ENCODE peak calls at places on chromosomes 5 and 9, in four cellular contexts. F, C, T and W are unnamed samples. For H3K4me1, the result is how much of the 10 kb centered on the place peaks cover.

GRCh38 chr9:15416880-15417279 is 5.8 kb upstream of the SNAPC3 start:
- DNase-seq in C (peak), T (peak), F (peak), W (peak)

GRCh38 chr9:36897476-36897875 is 136.6 kb downstream of the PAX5 start:
- DNase-seq in C (no peak), T (no peak), F (no peak), W (no peak)

GRCh38 chr5:102715405-102715804 is 39.7 kb upstream of the PAM start:
- DNase-seq in F (no peak), T (no peak), C (peak), W (peak)

GRCh38 chr5:2207109-2207399 is 324.3 kb upstream of the IRX4 start:
- DNase-seq in T (no peak), C (no peak), F (no peak), W (no peak)

GRCh38 chr9:107639426-107639825 is 149.9 kb upstream of the KLF4 start:
- DNase-seq in T (no peak), F (no peak), C (no peak), W (no peak)

GRCh38 chr5:92308679-92309078 is 925.6 kb upstream of the ARRDC3 start:
- DNase-seq in T (no peak), C (no peak), F (no peak), W (no peak)

GRCh38 chr5:113266227-113266912 is 168.4 kb downstream of the TSSK1B start:
- DNase-seq in C (no peak), T (no peak), F (no peak), W (peak)

GRCh38 chr5:154761062-154761740 is 6.0 kb downstream of the LARP1 start:
- DNase-seq in C (no peak), T (no peak), F (no peak), W (no peak)

GRCh38 chr5:14204785-14205321 is 61.7 kb downstream of the TRIO start:
- DNase-seq in F (peak), T (no peak), C (peak), W (peak)

GRCh38 chr5:173988554-173989431 is at the start of gene C5orf47:
- DNase-seq in T (no peak), C (no peak), F (no peak), W (no peak)

GRCh38 chr9:80188579-80188978 is 616.8 kb downstream of the TLE4 start:
- DNase-seq in C (no peak), T (no peak), F (no peak), W (no peak)

GRCh38 chr5:69502375-69503143 is 10.0 kb downstream of the OCLN start:
- DNase-seq in C (peak), T (no peak), F (peak), W (peak)

GRCh38 chr5:61319388-61320146 is 12.5 kb upstream of the ZSWIM6 start:
- DNase-seq in T (peak), C (no peak), F (no peak), W (no peak)

GRCh38 chr5:178310130-178310865 is 77.7 kb upstream of the PHYKPL start:
- DNase-seq in C (no peak), T (no peak), F (no peak), W (no peak)

GRCh38 chr9:78640728-78641127 is 343.8 kb downstream of the PSAT1 start:
- DNase-seq in C (no peak), T (no peak), F (no peak), W (no peak)

GRCh38 chr9:36892279-36892678 is 141.8 kb downstream of the PAX5 start:
- DNase-seq in F (no peak), T (no peak), C (no peak), W (peak)

GRCh38 chr5:15682122-15682521 is 182.1 kb downstream of the FBXL7 start:
- DNase-seq in C (no peak), T (no peak), F (no peak), W (no peak)

GRCh38 chr5:137954131-137954879 is 65.0 kb downstream of the PKD2L2 start:
- DNase-seq in F (no peak), T (no peak), C (peak), W (peak)

GRCh38 chr9:2638871-2639673 is 17.5 kb downstream of the VLDLR start:
- DNase-seq in C (no peak), T (no peak), F (no peak), W (no peak)

GRCh38 chr5:94715843-94716242 is 97.4 kb downstream of the SLF1 start:
- DNase-seq in F (no peak), C (no peak), T (no peak), W (no peak)

GRCh38 chr9:134783699-134784039 is 96.9 kb upstream of the FCN2 start:
- DNase-seq in F (no peak), T (no peak), C (peak), W (no peak)

GRCh38 chr9:20753761-20754160 is 69.7 kb downstream of the FOCAD start:
- DNase-seq in F (no peak), C (no peak), T (no peak), W (peak)

GRCh38 chr5:112977440-112977861 is 853 bp downstream of the DCP2 start:
- DNase-seq in F (no peak), C (peak), T (no peak), W (no peak)

GRCh38 chr5:109455598-109456096 is 45.9 kb upstream of the PJA2 start:
- DNase-seq in T (no peak), F (peak), C (peak), W (peak)

GRCh38 chr5:167814828-167815227 is 476.6 kb upstream of the WWC1 start:
- DNase-seq in C (peak), T (no peak), F (no peak), W (peak)

GRCh38 chr5:108818613-108819272 is 71.0 kb downstream of the FER start:
- DNase-seq in F (no peak), T (no peak), C (peak), W (peak)

GRCh38 chr5:159106569-159107282 is 7.0 kb upstream of the EBF1 start:
- DNase-seq in T (peak), F (peak), C (peak), W (peak)

GRCh38 chr5:134736173-134736812 is 2.1 kb upstream of the CAMLG start:
- DNase-seq in T (no peak), C (no peak), F (no peak), W (no peak)

GRCh38 chr9:73596321-73596720 is 444.7 kb downstream of the ANXA1 start:
- DNase-seq in T (peak), F (no peak), C (no peak), W (no peak)

GRCh38 chr5:141734501-141735231 is 52.6 kb upstream of the ARAP3 start:
- DNase-seq in F (no peak), C (peak), T (peak), W (peak)

GRCh38 chr5:178287791-178288105 is 55.1 kb upstream of the PHYKPL start:
- DNase-seq in F (no peak), T (no peak), C (no peak), W (no peak)

GRCh38 chr5:106481375-106481774 is 1189.4 kb downstream of the EFNA5 start:
- DNase-seq in T (no peak), F (no peak), C (peak), W (no peak)

GRCh38 chr9:34954225-34954624 is 3.9 kb upstream of the PHF24 start:
- DNase-seq in C (no peak), T (peak), F (no peak), W (no peak)

GRCh38 chr9:34956648-34957047 is 1.4 kb upstream of the PHF24 start:
- DNase-seq in C (no peak), F (no peak), T (no peak), W (no peak)

GRCh38 chr9:34961574-34962480 is 3.7 kb downstream of the PHF24 start:
- DNase-seq in T (no peak), C (peak), F (no peak), W (peak)

GRCh38 chr9:34958411-34958982 is 412 bp downstream of the PHF24 start:
- DNase-seq in C (no peak), T (no peak), F (no peak), W (no peak)

GRCh38 chr9:34957492-34958410 is at the start of gene PHF24:
- DNase-seq in T (peak), C (no peak), F (no peak), W (no peak)
- TF ChIP-seq CTCF in T (peak), C (no peak), F (no peak), W (no peak)

DNA sequence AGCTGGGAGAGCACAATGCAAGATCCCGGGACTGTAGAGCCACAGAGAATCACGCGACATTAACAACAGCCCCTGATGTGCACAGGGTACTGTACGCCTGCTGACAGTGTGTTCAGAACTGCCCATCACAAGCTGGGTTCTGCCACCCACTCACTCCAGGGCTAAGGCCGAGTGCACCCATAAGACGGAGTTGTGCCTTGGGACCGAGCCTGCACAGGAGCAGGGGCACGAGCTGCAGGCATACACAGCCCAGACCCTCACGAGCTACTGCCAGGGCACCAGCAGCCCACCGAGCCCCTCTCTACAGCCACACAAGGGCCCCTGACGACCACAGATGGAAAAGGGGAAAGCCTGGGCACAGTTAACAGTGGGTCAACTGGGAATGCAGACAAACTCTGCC is 67.8 kb downstream of the CAMSAP1 start:
- DNase-seq in T (no peak), F (no peak), C (no peak), W (no peak)
- H3K4me1 ChIP-seq in T (under half), F (under half), C (under half), W (under half)

GRCh38 chr5:82348749-82349148 is 70.6 kb upstream of the RPS23 start:
- DNase-seq in T (no peak), F (no peak), C (peak), W (no peak)
- H3K4me2 ChIP-seq in T (no peak), F (no peak), C (no peak), W (no peak)

DNA sequence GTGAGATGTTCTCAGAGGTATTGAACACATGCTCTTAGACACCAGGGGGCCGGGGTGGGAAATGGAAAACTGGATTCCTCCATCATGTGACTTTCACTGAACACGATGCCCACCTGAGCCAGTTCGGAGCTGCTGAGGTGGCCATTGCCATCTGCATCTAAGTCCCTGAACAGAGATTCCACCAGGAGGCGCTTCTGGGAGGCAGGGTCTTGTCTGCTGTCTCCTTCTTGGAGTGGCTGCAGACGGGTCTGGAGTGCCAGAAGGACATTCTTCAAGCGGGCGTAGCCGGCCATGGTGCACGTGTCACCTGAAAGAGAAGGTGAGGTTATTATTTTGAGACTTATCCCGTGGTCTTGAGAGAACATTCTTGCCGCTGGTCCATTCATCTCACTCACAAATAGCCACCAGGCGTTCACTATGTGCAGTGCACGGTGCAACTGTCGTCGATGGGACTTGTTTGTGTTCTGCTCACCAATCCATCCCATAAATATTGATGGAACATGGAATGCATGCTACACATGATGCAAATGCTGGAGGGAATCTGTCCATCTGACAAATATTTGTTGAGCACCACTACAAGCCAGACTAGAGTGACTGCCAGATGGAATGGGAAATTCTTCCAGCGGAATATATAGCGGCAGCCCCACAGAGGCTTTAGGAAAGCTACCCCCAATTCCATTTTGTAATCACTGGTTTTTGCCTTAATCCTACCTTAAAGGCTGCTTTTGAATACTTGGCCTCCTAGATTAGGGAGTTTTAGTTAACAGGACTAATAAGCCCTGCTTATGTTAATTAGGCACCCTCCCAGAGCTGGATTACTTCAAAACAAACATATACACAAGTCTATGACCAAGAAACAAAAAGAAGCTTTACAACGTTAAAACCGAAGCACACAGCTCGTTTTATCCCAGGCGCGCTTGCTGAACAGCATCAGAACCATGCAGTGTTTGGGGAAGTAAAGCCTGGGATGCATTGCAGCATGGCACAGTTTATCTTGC is 264.8 kb downstream of the HSPA4 start:
- DNase-seq in F (peak), C (no peak), T (peak), W (no peak)
- TF ChIP-seq CTCF in F (peak), C (peak), T (peak), W (peak)

GRCh38 chr5:142810081-142810480 is 39.9 kb downstream of the ARHGAP26 start:
- DNase-seq in C (peak), T (no peak), F (peak), W (no peak)
- H3K4me1 ChIP-seq in C (under half), T (under half), F (half or more), W (under half)